ENCODE peak calls at places on chromosome 10, in eight cellular contexts. One of them, this sample, is unnamed.

GRCh38 chr10:14093735-14094484 is 236.8 kb downstream of the FRMD4A start:
- DNase-seq in K562: no peak
- DNase-seq in heart right ventricle: no peak
- DNase-seq in GM23248: peak; percentile 74
- DNase-seq in Caco-2: no peak
- DNase-seq in prostate gland: no peak
- DNase-seq in psoas muscle: no peak
- DNase-seq in IMR-90: peak; percentile 66
- DNase-seq in this sample: no peak

GRCh38 chr10:62853710-62854109 is 37.5 kb upstream of the EGR2 start:
- DNase-seq in K562: no peak
- DNase-seq in heart right ventricle: no peak
- DNase-seq in GM23248: no peak
- DNase-seq in Caco-2: no peak
- DNase-seq in prostate gland: no peak
- DNase-seq in psoas muscle: no peak
- DNase-seq in IMR-90: no peak
- DNase-seq in this sample: peak; percentile 42

GRCh38 chr10:3278771-3279170 is 106.2 kb upstream of the PITRM1 start:
- DNase-seq in K562: no peak
- DNase-seq in heart right ventricle: no peak
- DNase-seq in GM23248: no peak
- DNase-seq in Caco-2: no peak
- DNase-seq in prostate gland: no peak
- DNase-seq in psoas muscle: no peak
- DNase-seq in IMR-90: no peak
- DNase-seq in this sample: no peak

GRCh38 chr10:78341953-78342614 is 308.4 kb downstream of the RPS24 start:
- DNase-seq in K562: no peak
- DNase-seq in heart right ventricle: no peak
- DNase-seq in GM23248: no peak
- DNase-seq in Caco-2: peak; percentile 13
- DNase-seq in prostate gland: no peak
- DNase-seq in psoas muscle: no peak
- DNase-seq in IMR-90: no peak
- DNase-seq in this sample: peak; percentile 22

GRCh38 chr10:129833366-129833765 is 130.7 kb downstream of the EBF3 start:
- DNase-seq in K562: no peak
- DNase-seq in heart right ventricle: no peak
- DNase-seq in GM23248: no peak
- DNase-seq in Caco-2: no peak
- DNase-seq in prostate gland: no peak
- DNase-seq in psoas muscle: no peak
- DNase-seq in IMR-90: no peak
- DNase-seq in this sample: no peak

GRCh38 chr10:17368708-17369272 is 85.6 kb downstream of the ST8SIA6 start:
- DNase-seq in K562: no peak
- DNase-seq in heart right ventricle: no peak
- DNase-seq in GM23248: no peak
- DNase-seq in Caco-2: no peak
- DNase-seq in prostate gland: no peak
- DNase-seq in psoas muscle: no peak
- DNase-seq in IMR-90: no peak
- DNase-seq in this sample: no peak

GRCh38 chr10:49649294-49649693 is 30.2 kb upstream of the C10orf53 start:
- DNase-seq in K562: no peak
- DNase-seq in heart right ventricle: no peak
- DNase-seq in GM23248: peak; percentile 14
- DNase-seq in Caco-2: peak; percentile 29
- DNase-seq in prostate gland: no peak
- DNase-seq in psoas muscle: no peak
- DNase-seq in IMR-90: no peak
- DNase-seq in this sample: peak; percentile 38

GRCh38 chr10:98596404-98596803 is 149.7 kb upstream of the HPS1 start:
- DNase-seq in K562: no peak
- DNase-seq in heart right ventricle: no peak
- DNase-seq in GM23248: no peak
- DNase-seq in Caco-2: no peak
- DNase-seq in prostate gland: no peak
- DNase-seq in psoas muscle: no peak
- DNase-seq in IMR-90: no peak
- DNase-seq in this sample: no peak

GRCh38 chr10:83881647-83882046 is 257.7 kb upstream of the GHITM start:
- DNase-seq in K562: no peak
- DNase-seq in heart right ventricle: peak; percentile 26
- DNase-seq in GM23248: no peak
- DNase-seq in Caco-2: no peak
- DNase-seq in prostate gland: peak; percentile 53
- DNase-seq in psoas muscle: no peak
- DNase-seq in IMR-90: no peak
- DNase-seq in this sample: no peak

GRCh38 chr10:32980558-32981468 is 22.8 kb upstream of the ITGB1 start:
- DNase-seq in K562: peak; percentile 70
- DNase-seq in heart right ventricle: peak; percentile 88
- DNase-seq in GM23248: peak; percentile 100
- DNase-seq in Caco-2: peak; percentile 96
- DNase-seq in prostate gland: peak; percentile 86
- DNase-seq in psoas muscle: peak; percentile 92
- DNase-seq in IMR-90: peak; percentile 100
- DNase-seq in this sample: peak; percentile 96
- H3K4me1 ChIP-seq in K562: peaks cover 33% of the 10 kb centered on the region
- H3K4me1 ChIP-seq in heart right ventricle: peaks cover 17% of the 10 kb centered on the region
- H3K4me1 ChIP-seq in GM23248: peaks cover 63% of the 10 kb centered on the region
- H3K4me1 ChIP-seq in Caco-2: peaks cover 42% of the 10 kb centered on the region
- H3K4me1 ChIP-seq in prostate gland: no peaks in the 10 kb centered on the region
- H3K4me1 ChIP-seq in psoas muscle: peaks cover 8% of the 10 kb centered on the region
- H3K4me1 ChIP-seq in IMR-90: peaks cover 23% of the 10 kb centered on the region
- H3K4me1 ChIP-seq in this sample: no peaks in the 10 kb centered on the region

DNA sequence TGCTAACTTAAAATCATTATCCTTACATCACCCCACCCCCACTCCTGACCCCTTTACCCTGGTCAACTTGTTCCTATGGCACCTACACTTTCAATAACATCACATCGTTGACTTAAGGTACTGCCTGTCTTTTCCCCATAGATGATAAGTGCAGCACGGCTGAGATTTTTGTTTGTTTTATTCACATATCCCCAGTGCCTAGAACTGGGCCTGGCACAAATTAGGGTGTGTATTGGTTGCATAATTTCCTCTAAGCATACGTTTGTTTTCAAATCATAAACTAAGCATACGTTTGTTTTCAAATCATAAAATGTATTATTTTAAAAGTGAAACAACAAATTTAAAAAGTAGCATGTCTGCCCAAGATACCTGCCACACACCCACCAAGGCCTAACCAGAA is 35.3 kb downstream of the ANXA11 start:
- DNase-seq in K562: no peak
- DNase-seq in heart right ventricle: no peak
- DNase-seq in GM23248: no peak
- DNase-seq in Caco-2: no peak
- DNase-seq in prostate gland: no peak
- DNase-seq in psoas muscle: no peak
- DNase-seq in IMR-90: no peak
- DNase-seq in this sample: no peak
- H3K4me1 ChIP-seq in K562: no peaks in the 10 kb centered on the region
- H3K4me1 ChIP-seq in heart right ventricle: peaks cover 78% of the 10 kb centered on the region
- H3K4me1 ChIP-seq in GM23248: peaks cover 14% of the 10 kb centered on the region
- H3K4me1 ChIP-seq in Caco-2: peaks cover 2% of the 10 kb centered on the region
- H3K4me1 ChIP-seq in prostate gland: peaks cover 35% of the 10 kb centered on the region
- H3K4me1 ChIP-seq in psoas muscle: peaks cover 62% of the 10 kb centered on the region
- H3K4me1 ChIP-seq in IMR-90: peaks cover 16% of the 10 kb centered on the region
- H3K4me1 ChIP-seq in this sample: peaks cover 8% of the 10 kb centered on the region

DNA sequence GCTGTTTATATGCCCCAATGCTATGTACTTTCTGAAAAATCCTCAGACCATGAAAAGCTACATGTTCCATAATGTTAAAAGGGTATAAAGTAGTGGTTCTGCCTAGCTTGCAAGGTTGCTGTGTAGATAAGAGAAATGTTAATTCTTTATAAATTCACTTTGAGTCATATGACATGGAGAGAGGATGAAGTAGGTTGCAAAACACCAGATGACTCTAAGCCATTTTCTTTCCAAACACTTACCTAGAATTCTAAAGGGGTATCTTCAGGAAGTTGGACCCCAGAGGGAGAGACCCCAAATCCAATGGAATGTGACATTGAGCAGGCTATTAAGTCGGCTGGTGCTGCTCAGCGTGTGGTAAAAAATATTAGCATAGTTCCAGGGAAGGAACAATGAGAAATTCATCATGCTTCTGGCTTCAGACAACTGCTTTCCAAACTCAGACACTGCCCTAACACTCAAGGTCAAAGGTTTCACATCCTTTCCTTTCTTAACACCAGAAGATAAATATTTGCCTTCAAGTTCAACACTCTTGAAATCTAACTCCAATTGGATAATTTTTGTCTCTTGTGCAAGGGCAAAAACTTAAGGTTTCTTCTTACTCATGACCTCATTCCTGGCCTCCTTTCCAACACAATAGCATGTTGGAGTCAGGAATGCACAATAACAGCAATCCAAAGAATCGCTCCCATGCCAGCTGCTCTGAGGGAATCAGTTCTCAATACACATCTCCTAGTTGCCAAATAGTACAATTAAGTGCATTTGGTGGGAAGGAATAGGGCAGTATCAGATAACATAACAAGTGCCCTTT is 100.7 kb upstream of the AFAP1L2 start:
- DNase-seq in K562: no peak
- DNase-seq in heart right ventricle: no peak
- DNase-seq in GM23248: peak; percentile 71
- DNase-seq in Caco-2: no peak
- DNase-seq in prostate gland: peak; percentile 38
- DNase-seq in psoas muscle: no peak
- DNase-seq in IMR-90: peak; percentile 91
- DNase-seq in this sample: peak; percentile 60
- H3K4me1 ChIP-seq in K562: no peaks in the 10 kb centered on the region
- H3K4me1 ChIP-seq in heart right ventricle: peaks cover 57% of the 10 kb centered on the region
- H3K4me1 ChIP-seq in GM23248: peaks cover 6% of the 10 kb centered on the region
- H3K4me1 ChIP-seq in Caco-2: peaks cover 18% of the 10 kb centered on the region
- H3K4me1 ChIP-seq in prostate gland: no peaks in the 10 kb centered on the region
- H3K4me1 ChIP-seq in psoas muscle: no peaks in the 10 kb centered on the region
- H3K4me1 ChIP-seq in IMR-90: peaks cover 2% of the 10 kb centered on the region
- H3K4me1 ChIP-seq in this sample: peaks cover 7% of the 10 kb centered on the region

DNA sequence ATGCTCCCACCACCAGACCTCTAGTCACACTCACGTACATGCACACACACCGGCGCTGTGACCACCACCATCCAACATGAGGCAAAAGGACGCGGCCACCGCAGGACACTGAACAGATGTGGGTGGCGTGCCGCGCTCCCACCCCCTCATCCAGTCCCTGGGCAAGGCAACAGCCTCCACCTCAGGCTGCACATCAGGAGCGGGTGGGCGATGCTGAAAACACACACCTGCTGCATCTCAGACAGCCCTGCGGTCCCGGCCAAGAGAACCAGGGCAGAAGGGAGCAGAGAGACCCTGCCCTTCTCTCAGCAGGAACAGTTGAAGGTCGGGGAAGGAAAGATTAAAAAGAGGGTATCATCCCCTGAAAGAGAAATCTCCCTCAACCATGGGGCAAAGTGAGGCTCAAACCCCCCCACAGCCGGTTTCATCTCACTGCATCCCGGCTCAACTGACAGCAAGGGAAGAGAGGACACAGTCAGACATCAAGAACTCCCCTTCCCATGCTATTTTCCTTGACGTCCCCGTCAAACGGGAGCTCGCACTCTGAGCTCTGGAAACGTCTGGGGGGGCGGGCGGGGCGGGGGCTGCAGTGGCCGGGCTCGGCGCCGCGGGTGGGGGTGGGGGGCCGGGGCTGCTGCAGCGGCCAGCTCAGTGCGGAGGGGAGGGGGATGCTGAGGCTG is 1.1 kb downstream of the CAMK2G start:
- DNase-seq in K562: no peak
- DNase-seq in heart right ventricle: no peak
- DNase-seq in GM23248: no peak
- DNase-seq in Caco-2: no peak
- DNase-seq in prostate gland: no peak
- DNase-seq in psoas muscle: no peak
- DNase-seq in IMR-90: no peak
- DNase-seq in this sample: no peak
- H3K4me1 ChIP-seq in K562: peaks cover 21% of the 10 kb centered on the region
- H3K4me1 ChIP-seq in heart right ventricle: peaks cover 11% of the 10 kb centered on the region
- H3K4me1 ChIP-seq in GM23248: peaks cover 15% of the 10 kb centered on the region
- H3K4me1 ChIP-seq in Caco-2: peaks cover 51% of the 10 kb centered on the region
- H3K4me1 ChIP-seq in prostate gland: peaks cover 9% of the 10 kb centered on the region
- H3K4me1 ChIP-seq in psoas muscle: peaks cover 72% of the 10 kb centered on the region
- H3K4me1 ChIP-seq in IMR-90: peaks cover 11% of the 10 kb centered on the region
- H3K4me1 ChIP-seq in this sample: peaks cover 2% of the 10 kb centered on the region

GRCh38 chr10:11045995-11046394 is 28.3 kb downstream of the CELF2 start:
- DNase-seq in K562: no peak
- DNase-seq in heart right ventricle: peak; percentile 70
- DNase-seq in GM23248: peak; percentile 21
- DNase-seq in Caco-2: no peak
- DNase-seq in prostate gland: no peak
- DNase-seq in psoas muscle: peak; percentile 27
- DNase-seq in IMR-90: no peak
- DNase-seq in this sample: peak; percentile 72
- H3K4me1 ChIP-seq in K562: no peaks in the 10 kb centered on the region
- H3K4me1 ChIP-seq in heart right ventricle: peaks cover 49% of the 10 kb centered on the region
- H3K4me1 ChIP-seq in GM23248: peaks cover 17% of the 10 kb centered on the region
- H3K4me1 ChIP-seq in Caco-2: no peaks in the 10 kb centered on the region
- H3K4me1 ChIP-seq in prostate gland: no peaks in the 10 kb centered on the region
- H3K4me1 ChIP-seq in psoas muscle: peaks cover 39% of the 10 kb centered on the region
- H3K4me1 ChIP-seq in IMR-90: no peaks in the 10 kb centered on the region
- H3K4me1 ChIP-seq in this sample: peaks cover 9% of the 10 kb centered on the region